ENCODE peak calls at places on chromosomes 4 and X, in five cellular contexts. C is GM03348, H is AG04450, J is EH, G is tibial artery. P is an unnamed sample.

GRCh38 chr4:148015468-148015867 is 283.6 kb downstream of the ARHGAP10 start:
- DNase-seq in H (no peak), C (no peak), J (no peak), G (no peak), P (no peak)

GRCh38 chr4:6307230-6307629 is 37.6 kb downstream of the WFS1 start:
- DNase-seq in H (no peak), C (no peak), J (no peak), G (no peak), P (no peak)

GRCh38 chrX:151974336-151975227 is at the start of gene GABRE:
- DNase-seq in H (no peak), C (peak; percentile 85), J (peak; percentile 49), G (peak; percentile 31), P (no peak)

GRCh38 chr4:47741200-47741599 is 96.7 kb downstream of the CORIN start:
- DNase-seq in H (no peak), J (peak; percentile 47), C (no peak), G (no peak), P (no peak)

GRCh38 chr4:53916431-53916889 is 147.9 kb downstream of the CHIC2 start:
- DNase-seq in H (no peak), J (peak; percentile 72), G (no peak), C (peak; percentile 48), P (no peak)

GRCh38 chrX:80282535-80282934 is 137.7 kb upstream of the TENT5D start:
- DNase-seq in G (no peak), H (no peak), C (no peak), J (no peak), P (no peak)

GRCh38 chrX:49291615-49292337 is 11.7 kb upstream of the GAGE10 start:
- DNase-seq in C (peak; percentile 57), H (peak; percentile 10), G (no peak), J (peak; percentile 52), P (peak; percentile 19)

GRCh38 chrX:31580227-31580626 is 508.4 kb upstream of the FTHL17 start:
- DNase-seq in H (no peak), C (no peak), J (peak; percentile 35), G (no peak), P (no peak)

GRCh38 chrX:108157628-108158027 is 66.0 kb downstream of the ATG4A start:
- DNase-seq in G (no peak), J (no peak), C (no peak), H (no peak), P (no peak)

GRCh38 chr4:57023104-57023503 is 44.4 kb downstream of the POLR2B start:
- DNase-seq in G (no peak), J (peak; percentile 96), C (peak; percentile 47), H (peak; percentile 78), P (no peak)

GRCh38 chr4:44766453-44766852 is 40.1 kb upstream of the GNPDA2 start:
- DNase-seq in G (no peak), C (no peak), H (no peak), J (no peak), P (no peak)

GRCh38 chr4:11904117-11904535 is 475.4 kb upstream of the HS3ST1 start:
- DNase-seq in H (no peak), G (peak; percentile 51), J (no peak), C (no peak), P (no peak)

GRCh38 chr4:118012142-118012541 is 22.1 kb upstream of the NDST3 start:
- DNase-seq in J (peak; percentile 35), H (no peak), G (no peak), C (no peak), P (no peak)

GRCh38 chr4:102612824-102613366 is 111.7 kb downstream of the NFKB1 start:
- DNase-seq in C (no peak), H (no peak), G (no peak), J (no peak), P (no peak)

GRCh38 chr4:85147481-85148076 is 181.1 kb upstream of the WDFY3 start:
- DNase-seq in G (peak; percentile 59), J (peak; percentile 64), H (peak; percentile 6), C (peak; percentile 64), P (no peak)

GRCh38 chrX:12955882-12956703 is 18.8 kb upstream of the TMSB4X start:
- DNase-seq in H (no peak), J (peak; percentile 81), G (peak; percentile 47), C (peak; percentile 71), P (no peak)

GRCh38 chr4:139922625-139923024 is 231.4 kb downstream of the MAML3 start:
- DNase-seq in G (no peak), H (no peak), C (peak; percentile 33), J (peak; percentile 52), P (no peak)

GRCh38 chr4:163107754-163108153 is 58.9 kb downstream of the NAF1 start:
- DNase-seq in J (peak; percentile 30), G (no peak), C (no peak), H (no peak), P (no peak)

GRCh38 chr4:1490906-1491629 is 84.8 kb upstream of the NKX1-1 start:
- DNase-seq in C (no peak), J (no peak), H (no peak), G (no peak), P (no peak)